ENCODE peak calls at places on chromosomes 1 and 21, in seven cellular contexts. O is GF-D8, L is NCI-H82, G is EH, R is KG1, T is RCC 7860, F is posterior cingulate gyrus. B is an unnamed sample.

GRCh38 chr1:53549781-53550180 is 90.6 kb downstream of the DMRTB1 start:
- DNase-seq in L (no peak), G (no peak), F (peak; percentile 26), T (no peak), O (no peak), R (no peak), B (no peak)

GRCh38 chr1:206754011-206754410 is 16.6 kb upstream of the IL19 start:
- DNase-seq in L (no peak), T (no peak), O (no peak), R (no peak), G (peak; percentile 77), F (no peak), B (peak; percentile 67)

GRCh38 chr1:31926846-31927660 is 11.1 kb downstream of the PTP4A2 start:
- DNase-seq in O (no peak), F (no peak), G (no peak), T (no peak), R (no peak), L (no peak), B (no peak)

GRCh38 chr1:225651872-225652725 is 824 bp downstream of the ENAH start:
- DNase-seq in T (peak; percentile 34), O (no peak), G (peak; percentile 38), F (no peak), L (peak; percentile 96), R (no peak), B (no peak)

GRCh38 chr1:162206749-162207635 is 137.5 kb downstream of the NOS1AP start:
- DNase-seq in T (no peak), F (no peak), L (peak; percentile 61), O (no peak), G (peak; percentile 1), R (no peak), B (no peak)

GRCh38 chr1:83928396-83928795 is 70.5 kb downstream of the TTLL7 start:
- DNase-seq in L (no peak), F (no peak), O (no peak), T (no peak), G (no peak), R (no peak), B (no peak)

GRCh38 chr1:19563336-19564097 is 78.2 kb upstream of the CAPZB start:
- DNase-seq in G (peak; percentile 69), O (no peak), F (peak; percentile 90), L (no peak), R (no peak), T (no peak), B (peak; percentile 84)

GRCh38 chr1:187956975-187957374 is 1128.2 kb downstream of the PLA2G4A start:
- DNase-seq in T (no peak), F (no peak), G (no peak), R (no peak), L (no peak), O (no peak), B (no peak)

GRCh38 chr1:77386276-77386675 is 104.5 kb downstream of the AK5 start:
- DNase-seq in F (no peak), G (no peak), R (no peak), L (no peak), T (no peak), O (no peak), B (no peak)

GRCh38 chr1:93844262-93845045 is 34.6 kb downstream of the DNTTIP2 start:
- DNase-seq in T (peak; percentile 56), R (peak; percentile 28), O (peak; percentile 36), L (peak; percentile 85), G (peak; percentile 84), F (no peak), B (peak; percentile 79)

GRCh38 chr1:20138346-20138745 is 777 bp upstream of the PLA2G2F start:
- DNase-seq in O (no peak), T (no peak), G (no peak), F (peak; percentile 35), L (no peak), R (no peak), B (no peak)

GRCh38 chr1:66690666-66691381 is 61.4 kb upstream of the DYNLT5 start:
- DNase-seq in R (no peak), T (no peak), L (no peak), G (peak; percentile 69), F (no peak), O (no peak), B (peak; percentile 5)

GRCh38 chr21:27333091-27333490 is 366.2 kb upstream of the ADAMTS5 start:
- DNase-seq in O (no peak), T (no peak), L (no peak), R (no peak), F (no peak), G (peak; percentile 22), B (no peak)

GRCh38 chr21:45910548-45911221 is 70.9 kb upstream of the COL6A1 start:
- DNase-seq in R (no peak), O (no peak), F (peak; percentile 79), T (no peak), L (no peak), G (no peak), B (no peak)

GRCh38 chr1:172352435-172352834 is 68.0 kb upstream of the C1orf105 start:
- DNase-seq in R (no peak), G (no peak), F (no peak), T (peak; percentile 61), L (no peak), O (no peak), B (peak; percentile 54)

GRCh38 chr1:33258788-33259274 is 2.5 kb downstream of the ZNF362 start:
- DNase-seq in G (no peak), F (no peak), O (no peak), R (no peak), L (peak; percentile 31), T (no peak), B (no peak)